ENCODE peak calls at places on chromosomes 1 and 21, in eight cellular contexts. N is stomach, G is GM23338, J is SK-N-SH, O is HepG2, I is endothelial cell of umbilical vein, W is K562, A is prostate gland. R is an unnamed sample.

GRCh38 chr1:227926896-227927885 is 20.5 kb downstream of the WNT9A start:
- DNase-seq in N (no peak), G (no peak), J (no peak), O (no peak), I (no peak), W (no peak), A (no peak), R (no peak)

GRCh38 chr1:112264010-112264409 is 132.0 kb upstream of the CTTNBP2NL start:
- DNase-seq in N (no peak), G (peak), J (no peak), O (no peak), I (no peak), W (no peak), A (no peak), R (no peak)

GRCh38 chr1:218034464-218034863 is 250.6 kb upstream of the RRP15 start:
- DNase-seq in N (no peak), G (peak), J (no peak), O (no peak), I (no peak), W (no peak), A (no peak), R (no peak)

GRCh38 chr1:159826436-159827101 is at the start of gene SLAMF8:
- DNase-seq in N (peak), G (no peak), J (no peak), O (no peak), I (no peak), W (no peak), A (no peak), R (peak)

GRCh38 chr1:96722161-96722908 is 751 bp downstream of the PTBP2 start:
- DNase-seq in N (peak), G (peak), J (peak), O (peak), I (peak), W (peak), A (peak), R (peak)

GRCh38 chr1:81681104-81681503 is 119.6 kb upstream of the ADGRL2 start:
- DNase-seq in N (no peak), G (peak), J (no peak), O (no peak), I (no peak), W (no peak), A (no peak), R (no peak)

GRCh38 chr21:34126269-34126668 is 52.9 kb downstream of the MRPS6 start:
- DNase-seq in N (no peak), G (peak), J (no peak), O (no peak), I (no peak), W (no peak), A (no peak), R (no peak)

GRCh38 chr1:183946309-183946591 is 91.3 kb downstream of the COLGALT2 start:
- DNase-seq in N (no peak), G (no peak), J (no peak), O (no peak), I (no peak), W (no peak), A (no peak), R (no peak)

GRCh38 chr21:31255846-31256395 is 88.1 kb downstream of the TIAM1 start:
- DNase-seq in N (no peak), G (no peak), J (no peak), O (no peak), I (no peak), W (no peak), A (no peak), R (no peak)

GRCh38 chr1:199734186-199734585 is 293.3 kb upstream of the NR5A2 start:
- DNase-seq in N (no peak), G (no peak), J (no peak), O (no peak), I (peak), W (no peak), A (no peak), R (no peak)

GRCh38 chr1:13543451-13543911 is 29.7 kb upstream of the LRRC38 start:
- DNase-seq in N (no peak), G (no peak), J (no peak), O (no peak), I (no peak), W (no peak), A (no peak), R (no peak)

GRCh38 chr1:39653546-39654031 is 14.1 kb upstream of the HEYL start:
- DNase-seq in N (peak), G (peak), J (peak), O (peak), I (peak), W (peak), A (peak), R (peak)

GRCh38 chr1:12046749-12047119 is 16.4 kb upstream of the TNFRSF8 start:
- DNase-seq in N (no peak), G (no peak), J (no peak), O (no peak), I (no peak), W (no peak), A (no peak), R (no peak)

GRCh38 chr1:158833269-158833668 is 2.1 kb downstream of the MNDA start:
- DNase-seq in N (no peak), G (no peak), J (no peak), O (no peak), I (no peak), W (no peak), A (no peak), R (no peak)

GRCh38 chr1:209155556-209155955 is 428.0 kb upstream of the CAMK1G start:
- DNase-seq in N (no peak), G (peak), J (no peak), O (no peak), I (no peak), W (no peak), A (no peak), R (no peak)

GRCh38 chr1:42142894-42143675 is 10.1 kb upstream of the GUCA2B start:
- DNase-seq in N (no peak), G (no peak), J (no peak), O (no peak), I (no peak), W (no peak), A (no peak), R (no peak)

GRCh38 chr1:225996946-225997545 is 2.1 kb downstream of the SDE2 start:
- DNase-seq in N (no peak), G (no peak), J (no peak), O (no peak), I (peak), W (no peak), A (no peak), R (no peak)

GRCh38 chr1:209202826-209203439 is 380.6 kb upstream of the CAMK1G start:
- DNase-seq in N (no peak), G (peak), J (peak), O (peak), I (peak), W (peak), A (peak), R (no peak)

GRCh38 chr1:228112617-228113016 is 3.5 kb upstream of the MRPL55 start:
- DNase-seq in N (no peak), G (no peak), J (no peak), O (no peak), I (no peak), W (no peak), A (no peak), R (no peak)

GRCh38 chr21:42202321-42202720 is 16.6 kb upstream of the ABCG1 start:
- DNase-seq in N (no peak), G (no peak), J (no peak), O (no peak), I (no peak), W (no peak), A (no peak), R (no peak)

GRCh38 chr21:36203603-36203889 is 46.9 kb downstream of the DOP1B start:
- DNase-seq in N (peak), G (no peak), J (peak), O (peak), I (peak), W (no peak), A (no peak), R (no peak)

GRCh38 chr1:67724928-67725560 is 40.0 kb downstream of the GADD45A start:
- DNase-seq in N (peak), G (no peak), J (no peak), O (peak), I (peak), W (no peak), A (peak), R (no peak)

GRCh38 chr1:156160744-156161181 is 7.4 kb downstream of the SEMA4A start:
- DNase-seq in N (peak), G (peak), J (peak), O (no peak), I (peak), W (peak), A (peak), R (peak)

GRCh38 chr1:243944429-243945160 is 94.6 kb upstream of the AKT3 start:
- DNase-seq in N (no peak), G (peak), J (no peak), O (peak), I (peak), W (no peak), A (no peak), R (no peak)

GRCh38 chr1:20626098-20626427 is 7.2 kb upstream of the PINK1 start:
- DNase-seq in N (no peak), G (no peak), J (no peak), O (no peak), I (no peak), W (no peak), A (no peak), R (no peak)

GRCh38 chr1:47178665-47179022 is 11.2 kb downstream of the PDZK1IP1 start:
- DNase-seq in N (peak), G (no peak), J (no peak), O (no peak), I (no peak), W (no peak), A (no peak), R (peak)

GRCh38 chr1:24849653-24850295 is 80.3 kb downstream of the RUNX3 start:
- DNase-seq in N (peak), G (peak), J (no peak), O (no peak), I (peak), W (no peak), A (no peak), R (no peak)

GRCh38 chr1:152164542-152165136 is 5.6 kb upstream of the RPTN start:
- DNase-seq in N (peak), G (no peak), J (no peak), O (no peak), I (no peak), W (no peak), A (no peak), R (no peak)

DNA sequence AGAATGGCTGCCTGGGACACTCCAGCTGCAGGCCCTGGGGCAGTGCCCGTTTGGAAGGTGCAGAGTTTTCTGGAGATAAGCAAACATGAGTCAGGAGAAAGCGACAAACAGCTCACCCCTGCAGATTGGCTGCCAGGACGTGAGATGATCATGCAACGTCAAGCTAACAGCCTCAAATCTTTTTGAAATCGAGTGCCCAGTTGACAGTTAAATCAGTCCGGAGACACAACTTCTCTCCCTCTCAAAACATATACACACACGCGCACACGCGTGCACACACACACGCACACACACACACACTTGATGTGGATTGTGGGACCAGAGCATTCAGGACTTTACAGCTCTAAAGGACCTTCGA is 49.4 kb downstream of the TENT5C start:
- DNase-seq in N (peak), G (no peak), J (peak), O (no peak), I (no peak), W (no peak), A (no peak), R (no peak)
- H3K27ac ChIP-seq in N (peak), G (no peak), J (no peak), O (no peak), I (no peak), W (peak), A (no peak), R (peak)

GRCh38 chr1:44808938-44809917 is 905 bp downstream of the BTBD19 start:
- DNase-seq in N (peak), G (no peak), J (no peak), O (peak), I (peak), W (peak), A (no peak), R (peak)
- TF ChIP-seq POLR2AphosphoS5 in N (peak), G (no peak), J (no peak), O (peak), I (peak), W (no peak), A (no peak), R (peak)

DNA sequence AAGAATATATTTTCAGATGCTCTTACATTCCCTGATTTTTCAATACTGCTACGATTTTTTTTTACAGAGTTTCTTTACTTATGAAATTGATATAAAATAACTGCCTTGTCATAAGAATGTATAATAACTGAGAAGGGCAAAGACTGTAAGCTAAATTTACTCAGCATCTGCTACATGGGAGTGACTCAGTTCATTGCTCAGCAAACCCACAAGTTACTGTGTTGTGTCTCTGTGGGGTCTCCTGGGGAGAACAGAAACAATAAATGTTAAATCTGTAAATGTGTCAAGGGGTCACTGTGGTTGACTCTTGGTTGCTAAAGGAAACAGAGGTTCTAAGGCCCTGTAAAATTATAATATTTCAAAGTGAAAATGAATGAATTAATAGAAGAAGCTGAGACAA is 210.3 kb upstream of the CACYBP start:
- DNase-seq in N (no peak), G (no peak), J (no peak), O (no peak), I (no peak), W (no peak), A (no peak), R (no peak)
- H3K27ac ChIP-seq in N (no peak), G (no peak), J (peak), O (no peak), I (no peak), W (no peak), A (no peak), R (no peak)

DNA sequence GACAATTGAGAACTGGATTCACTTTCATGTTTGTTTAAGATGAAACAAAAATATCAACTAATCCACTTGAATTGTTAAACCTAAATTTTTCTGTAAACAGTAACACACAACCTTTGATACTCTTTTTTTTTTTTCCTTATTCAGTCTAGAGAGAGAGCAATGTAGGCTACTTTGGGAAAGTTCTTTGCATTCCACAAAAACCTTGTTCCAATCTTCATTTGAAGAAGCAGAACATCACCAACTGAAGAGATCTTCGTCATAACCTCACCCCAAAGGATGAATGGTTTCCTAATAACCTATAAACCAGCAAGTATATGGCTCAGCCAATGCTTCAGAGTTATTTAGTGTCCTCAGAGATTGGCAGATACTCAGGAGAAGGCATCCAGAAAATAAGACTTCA is 155.0 kb upstream of the GORAB start:
- DNase-seq in N (no peak), G (no peak), J (no peak), O (no peak), I (no peak), W (no peak), A (no peak), R (no peak)
- TF ChIP-seq POLR2AphosphoS5 in N (no peak), G (no peak), J (no peak), O (no peak), I (no peak), W (no peak), A (no peak), R (no peak)

GRCh38 chr1:154407866-154408777 is 3.0 kb downstream of the IL6R start:
- DNase-seq in N (no peak), G (no peak), J (no peak), O (peak), I (no peak), W (no peak), A (peak), R (no peak)
- H3K27ac ChIP-seq in N (peak), G (no peak), J (no peak), O (peak), I (no peak), W (no peak), A (peak), R (peak)

GRCh38 chr1:236311040-236311439 is 29.3 kb upstream of the ERO1B start:
- DNase-seq in N (no peak), G (no peak), J (no peak), O (peak), I (no peak), W (no peak), A (no peak), R (no peak)
- TF ChIP-seq POLR2AphosphoS5 in N (no peak), G (no peak), J (no peak), O (no peak), I (no peak), W (no peak), A (no peak), R (no peak)

DNA sequence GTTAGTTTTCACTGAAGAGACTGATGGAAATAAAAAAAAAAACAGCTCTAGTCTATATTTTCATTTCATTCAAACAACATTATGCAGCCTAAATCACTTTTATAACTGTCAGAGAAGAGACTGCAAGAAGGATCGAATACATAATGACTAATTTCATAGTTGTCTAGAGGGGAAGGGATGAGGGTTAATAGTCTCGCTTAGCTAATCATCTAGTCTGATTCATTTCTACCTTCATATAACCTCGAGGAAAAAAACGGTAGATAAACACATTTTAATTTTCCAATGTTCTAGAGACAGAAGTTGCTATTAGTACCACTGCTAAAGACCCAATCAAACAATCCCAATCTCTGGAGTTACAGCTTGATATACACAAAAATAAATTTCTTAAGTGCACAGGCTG is 3.5 kb downstream of the FUBP1 start:
- DNase-seq in N (no peak), G (no peak), J (no peak), O (no peak), I (peak), W (no peak), A (no peak), R (no peak)
- H3K27ac ChIP-seq in N (peak), G (no peak), J (no peak), O (no peak), I (peak), W (peak), A (no peak), R (peak)

GRCh38 chr21:25572895-25573310 is 34.4 kb downstream of the MRPL39 start:
- DNase-seq in N (no peak), G (no peak), J (no peak), O (no peak), I (peak), W (no peak), A (no peak), R (no peak)

GRCh38 chr21:25573409-25574206 is 33.7 kb downstream of the MRPL39 start:
- DNase-seq in N (no peak), G (no peak), J (peak), O (peak), I (peak), W (peak), A (no peak), R (no peak)

GRCh38 chr21:25569084-25569483 is 38.2 kb downstream of the MRPL39 start:
- DNase-seq in N (no peak), G (no peak), J (no peak), O (no peak), I (peak), W (no peak), A (no peak), R (no peak)

GRCh38 chr21:25569711-25570110 is 37.6 kb downstream of the MRPL39 start:
- DNase-seq in N (no peak), G (no peak), J (no peak), O (no peak), I (no peak), W (no peak), A (no peak), R (no peak)

GRCh38 chr21:25571726-25572121 is 35.6 kb downstream of the MRPL39 start:
- DNase-seq in N (no peak), G (no peak), J (no peak), O (no peak), I (no peak), W (no peak), A (no peak), R (no peak)
- TF ChIP-seq POLR2AphosphoS5 in N (no peak), G (no peak), J (no peak), O (no peak), I (no peak), W (no peak), A (no peak), R (no peak)

GRCh38 chr1:6269997-6270401 is 9.1 kb upstream of the GPR153 start:
- DNase-seq in N (no peak), G (no peak), J (peak), O (no peak), I (no peak), W (peak), A (no peak), R (no peak)
- H3K27ac ChIP-seq in N (no peak), G (no peak), J (peak), O (no peak), I (no peak), W (no peak), A (no peak), R (no peak)

R was measured in spleen.